ENCODE peak calls at places on chromosomes 3 and 15, in four cellular contexts. E is suprapubic skin, P is tibial nerve, J is A549. K is an unnamed sample. For H3K4me1, the result is how much of the 10 kb centered on the place peaks cover.

GRCh38 chr15:99502661-99503060 is 63.1 kb upstream of the MEF2A start:
- DNase-seq in E (no peak), P (no peak), J (no peak), K (no peak)

GRCh38 chr3:172410702-172411477 is 37.4 kb downstream of the GHSR start:
- DNase-seq in E (no peak), P (no peak), J (no peak), K (no peak)

GRCh38 chr15:41631880-41632279 is 28.3 kb upstream of the MGA start:
- DNase-seq in E (no peak), P (no peak), J (no peak), K (no peak)

GRCh38 chr3:29282431-29283296 is 1.8 kb downstream of the RBMS3 start:
- DNase-seq in E (no peak), P (no peak), J (peak), K (no peak)

GRCh38 chr3:133271491-133271890 is 128.4 kb upstream of the BFSP2 start:
- DNase-seq in E (no peak), P (no peak), J (no peak), K (no peak)

GRCh38 chr3:69214241-69214640 is 91.8 kb upstream of the LMOD3 start:
- DNase-seq in E (no peak), P (no peak), J (peak), K (no peak)

GRCh38 chr3:134917631-134918030 is 122.6 kb downstream of the EPHB1 start:
- DNase-seq in E (no peak), P (no peak), J (no peak), K (no peak)

GRCh38 chr3:13870902-13871301 is 9.0 kb downstream of the WNT7A start:
- DNase-seq in E (no peak), P (no peak), J (no peak), K (no peak)

GRCh38 chr15:96327155-96327741 is 3.3 kb upstream of the NR2F2 start:
- DNase-seq in E (no peak), P (no peak), J (peak), K (no peak)

GRCh38 chr3:134609821-134610454 is 40.9 kb downstream of the KY start:
- DNase-seq in E (no peak), P (no peak), J (no peak), K (no peak)

GRCh38 chr3:187261541-187261969 is 30.0 kb downstream of the MASP1 start:
- DNase-seq in E (no peak), P (no peak), J (no peak), K (no peak)

GRCh38 chr15:62301993-62302665 is 137.0 kb upstream of the C2CD4B start:
- DNase-seq in E (no peak), P (no peak), J (no peak), K (no peak)

GRCh38 chr15:71049706-71050422 is 65.4 kb upstream of the THSD4 start:
- DNase-seq in E (no peak), P (no peak), J (no peak), K (no peak)

GRCh38 chr3:179016979-179017670 is 54.5 kb downstream of the ZMAT3 start:
- DNase-seq in E (no peak), P (no peak), J (no peak), K (no peak)

GRCh38 chr15:87477759-87478687 is 778.5 kb downstream of the NTRK3 start:
- DNase-seq in E (no peak), P (peak), J (peak), K (no peak)

GRCh38 chr15:92906038-92906437 is 5.9 kb downstream of the CHD2 start:
- DNase-seq in E (no peak), P (no peak), J (no peak), K (no peak)

GRCh38 chr3:140931801-140932200 is 9.8 kb upstream of the SLC25A36 start:
- DNase-seq in E (no peak), P (no peak), J (no peak), K (no peak)

GRCh38 chr3:58557496-58557895 is 19.7 kb downstream of the FAM107A start:
- DNase-seq in E (no peak), P (no peak), J (no peak), K (no peak)

GRCh38 chr3:196246612-196247308 is 30.4 kb downstream of the SLC51A start:
- DNase-seq in E (no peak), P (no peak), J (no peak), K (no peak)

GRCh38 chr15:90598053-90598577 is 68.4 kb downstream of the CRTC3 start:
- DNase-seq in E (peak), P (peak), J (peak), K (peak)

GRCh38 chr3:109413049-109413448 is 75.7 kb upstream of the DPPA4 start:
- DNase-seq in E (no peak), P (no peak), J (no peak), K (no peak)

GRCh38 chr3:136676009-136676408 is 76.2 kb downstream of the STAG1 start:
- DNase-seq in E (no peak), P (no peak), J (no peak), K (no peak)

GRCh38 chr15:45205192-45205591 is 17.4 kb upstream of the SHF start:
- DNase-seq in E (no peak), P (no peak), J (peak), K (peak)

GRCh38 chr3:135078283-135078682 is 283.2 kb downstream of the EPHB1 start:
- DNase-seq in E (no peak), P (no peak), J (no peak), K (no peak)

GRCh38 chr3:42705039-42705767 is 2.6 kb upstream of the HHATL start:
- DNase-seq in E (peak), P (no peak), J (no peak), K (peak)

GRCh38 chr3:127738192-127738840 is 65.6 kb downstream of the ABTB1 start:
- DNase-seq in E (no peak), P (no peak), J (peak), K (peak)

GRCh38 chr15:40240619-40241304 is 1.9 kb downstream of the PAK6 start:
- DNase-seq in E (no peak), P (no peak), J (no peak), K (peak)

GRCh38 chr3:52896613-52897012 is 735 bp downstream of the STIMATE start:
- DNase-seq in E (no peak), P (no peak), J (no peak), K (no peak)

GRCh38 chr3:177474652-177475051 is 277.4 kb upstream of the TBL1XR1 start:
- DNase-seq in E (no peak), P (no peak), J (no peak), K (no peak)

GRCh38 chr3:177190701-177191100 is 6.6 kb downstream of the TBL1XR1 start:
- DNase-seq in E (no peak), P (no peak), J (no peak), K (no peak)

GRCh38 chr3:13189639-13190375 is 116.6 kb upstream of the IQSEC1 start:
- DNase-seq in E (no peak), P (no peak), J (no peak), K (no peak)

GRCh38 chr3:31064021-31064420 is 169.6 kb upstream of the GADL1 start:
- DNase-seq in E (no peak), P (no peak), J (no peak), K (no peak)

GRCh38 chr15:101323793-101324505 is 28.9 kb upstream of the SNRPA1 start:
- DNase-seq in E (no peak), P (no peak), J (no peak), K (no peak)

GRCh38 chr15:80107204-80107603 is 45.6 kb upstream of the FAH start:
- DNase-seq in E (no peak), P (no peak), J (no peak), K (no peak)

GRCh38 chr3:186021673-186022362 is 84.0 kb upstream of the TRA2B start:
- DNase-seq in E (peak), P (no peak), J (peak), K (no peak)

GRCh38 chr3:13748500-13748899 is 131.4 kb downstream of the WNT7A start:
- DNase-seq in E (no peak), P (no peak), J (no peak), K (no peak)

GRCh38 chr3:45640724-45641361 is 46.3 kb downstream of the LIMD1 start:
- DNase-seq in E (no peak), P (no peak), J (no peak), K (no peak)
- H3K4me1 ChIP-seq in E (under half), P (under half), J (half or more), K (half or more)

DNA sequence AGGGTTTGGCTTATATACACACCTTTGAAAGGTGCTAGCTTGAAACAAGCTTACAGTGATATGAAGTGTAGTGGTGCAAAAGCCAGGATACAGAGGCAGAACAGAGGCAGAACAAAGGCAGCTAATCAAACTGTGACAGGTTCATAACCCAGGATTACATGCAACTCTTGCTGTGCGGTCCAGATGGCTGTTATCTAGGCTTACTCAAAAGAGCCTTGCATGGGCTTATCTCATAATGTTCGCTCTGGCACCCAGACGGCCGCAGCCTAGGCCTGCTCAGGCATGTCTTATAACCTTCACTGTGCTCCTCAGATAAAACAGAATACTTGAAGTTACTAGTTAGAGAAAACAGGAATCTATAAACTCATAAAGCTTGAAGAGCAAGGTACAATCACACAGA is 22.8 kb upstream of the NOX5 start:
- DNase-seq in E (peak), P (no peak), J (no peak), K (peak)
- TF ChIP-seq EP300 in E (no peak), P (no peak), J (no peak), K (no peak)

GRCh38 chr15:94286581-94286980 is 55.2 kb downstream of the MCTP2 start:
- DNase-seq in E (no peak), P (no peak), J (no peak), K (no peak)
- H3K27ac ChIP-seq in E (peak), P (no peak), J (no peak), K (peak)

GRCh38 chr3:184237211-184237610 is 7.8 kb downstream of the VWA5B2 start:
- DNase-seq in E (no peak), P (no peak), J (no peak), K (no peak)
- H3K4me1 ChIP-seq in E (under half), P (under half), J (under half), K (under half)